ENCODE peak calls at places on chromosomes 12 and 14, in five cellular contexts. I, S, H, A and R are unnamed samples.

GRCh38 chr14:61350427-61350826 is 29.0 kb downstream of the PRKCH start:
- DNase-seq in I (no peak), S (no peak), H (no peak), A (no peak), R (peak; percentile 49)

GRCh38 chr14:100305446-100306255 is 593 bp downstream of the SLC25A29 start:
- DNase-seq in I (peak; percentile 49), S (no peak), H (no peak), A (no peak), R (peak; percentile 28)

GRCh38 chr12:102879144-102879763 is 37.8 kb downstream of the PAH start:
- DNase-seq in I (no peak), S (peak; percentile 65), H (peak; percentile 8), A (no peak), R (no peak)

GRCh38 chr12:122336015-122336946 is 70.0 kb upstream of the VPS33A start:
- DNase-seq in I (peak; percentile 2), S (peak; percentile 54), H (peak; percentile 46), A (no peak), R (no peak)

GRCh38 chr12:106954462-106955376 is 988 bp upstream of the TMEM263 start:
- DNase-seq in I (peak; percentile 1), S (no peak), H (peak; percentile 8), A (no peak), R (no peak)

GRCh38 chr12:51863921-51864700 is 15.6 kb upstream of the FIGNL2 start:
- DNase-seq in I (no peak), S (no peak), H (no peak), A (peak; percentile 82), R (no peak)

GRCh38 chr14:45156067-45156466 is 20.3 kb downstream of the FANCM start:
- DNase-seq in I (no peak), S (no peak), H (peak; percentile 14), A (no peak), R (no peak)

GRCh38 chr12:2264622-2265306 is 212.0 kb downstream of the CACNA1C start:
- DNase-seq in I (no peak), S (no peak), H (peak; percentile 92), A (no peak), R (no peak)

GRCh38 chr14:75558440-75558839 is 20.0 kb upstream of the FLVCR2 start:
- DNase-seq in I (no peak), S (no peak), H (no peak), A (no peak), R (no peak)

GRCh38 chr12:58026892-58027891 is 85.8 kb downstream of the ATP23 start:
- DNase-seq in I (no peak), S (no peak), H (no peak), A (no peak), R (no peak)

GRCh38 chr12:65840793-65841670 is 16.7 kb downstream of the HMGA2 start:
- DNase-seq in I (no peak), S (no peak), H (no peak), A (no peak), R (no peak)

GRCh38 chr14:53153702-53154112 is 584 bp upstream of the DDHD1 start:
- DNase-seq in I (no peak), S (no peak), H (no peak), A (no peak), R (no peak)

GRCh38 chr12:52727037-52727436 is 23.7 kb upstream of the KRT77 start:
- DNase-seq in I (no peak), S (no peak), H (no peak), A (no peak), R (no peak)

GRCh38 chr12:70646850-70647249 is 9.6 kb upstream of the PTPRB start:
- DNase-seq in I (no peak), S (no peak), H (no peak), A (no peak), R (no peak)

GRCh38 chr12:16335838-16336237 is 11.6 kb upstream of the MGST1 start:
- DNase-seq in I (no peak), S (no peak), H (no peak), A (no peak), R (no peak)